ENCODE peak calls at places on chromosomes 5 and 9, in seven cellular contexts. Q, D, V, L, T, M and N are unnamed samples.

GRCh38 chr5:91042225-91042624 is 340.9 kb downstream of the ARRDC3 start:
- DNase-seq in Q (no peak), D (no peak), V (no peak), L (no peak), T (no peak), M (no peak), N (no peak)

GRCh38 chr5:102152906-102153787 is 142.9 kb downstream of the SLCO4C1 start:
- DNase-seq in Q (no peak), D (no peak), V (no peak), L (no peak), T (no peak), M (no peak), N (no peak)

GRCh38 chr9:114216081-114216480 is 60.7 kb downstream of the COL27A1 start:
- DNase-seq in Q (no peak), D (no peak), V (no peak), L (no peak), T (peak), M (no peak), N (no peak)

GRCh38 chr5:54904425-54904824 is 81.0 kb downstream of the ESM1 start:
- DNase-seq in Q (no peak), D (no peak), V (no peak), L (no peak), T (no peak), M (no peak), N (no peak)

GRCh38 chr9:130766904-130767262 is 68.2 kb upstream of the ABL1 start:
- DNase-seq in Q (no peak), D (no peak), V (no peak), L (no peak), T (no peak), M (no peak), N (no peak)

GRCh38 chr9:726005-726404 is 115.5 kb upstream of the DMRT1 start:
- DNase-seq in Q (no peak), D (no peak), V (no peak), L (no peak), T (peak), M (no peak), N (no peak)

GRCh38 chr5:63854076-63854475 is 108.2 kb downstream of the HTR1A start:
- DNase-seq in Q (no peak), D (no peak), V (no peak), L (no peak), T (no peak), M (no peak), N (no peak)

GRCh38 chr5:74361406-74362358 is 278.8 kb downstream of the ENC1 start:
- DNase-seq in Q (no peak), D (no peak), V (no peak), L (no peak), T (no peak), M (no peak), N (no peak)

GRCh38 chr5:17355585-17356346 is 138.3 kb downstream of the BASP1 start:
- DNase-seq in Q (no peak), D (no peak), V (no peak), L (no peak), T (no peak), M (no peak), N (no peak)

GRCh38 chr5:12691330-12691729 is 787.1 kb upstream of the CTNND2 start:
- DNase-seq in Q (no peak), D (no peak), V (no peak), L (no peak), T (no peak), M (no peak), N (no peak)

GRCh38 chr5:136420168-136420916 is 55.0 kb upstream of the TRPC7 start:
- DNase-seq in Q (no peak), D (no peak), V (no peak), L (no peak), T (no peak), M (no peak), N (no peak)

GRCh38 chr9:131712151-131712716 is 27.6 kb downstream of the RAPGEF1 start:
- DNase-seq in Q (no peak), D (no peak), V (no peak), L (no peak), T (no peak), M (no peak), N (no peak)

GRCh38 chr9:119435066-119435465 is 65.8 kb upstream of the BRINP1 start:
- DNase-seq in Q (no peak), D (no peak), V (no peak), L (no peak), T (no peak), M (no peak), N (no peak)

GRCh38 chr9:33867747-33868429 is 50.9 kb downstream of the UBE2R2 start:
- DNase-seq in Q (no peak), D (no peak), V (no peak), L (peak), T (no peak), M (no peak), N (no peak)

GRCh38 chr9:61665330-61665751 is 475.5 kb downstream of the SPATA31A7 start:
- DNase-seq in Q (no peak), D (no peak), V (peak), L (no peak), T (no peak), M (peak), N (no peak)

GRCh38 chr5:142390303-142390840 is 65.6 kb upstream of the SPRY4 start:
- DNase-seq in Q (no peak), D (no peak), V (no peak), L (no peak), T (no peak), M (no peak), N (no peak)

GRCh38 chr5:139654464-139654863 is 6.3 kb downstream of the CXXC5 start:
- DNase-seq in Q (no peak), D (no peak), V (no peak), L (no peak), T (no peak), M (no peak), N (no peak)

GRCh38 chr9:35102769-35103659 is at the start of gene STOML2:
- DNase-seq in Q (peak), D (peak), V (peak), L (peak), T (peak), M (peak), N (peak)

GRCh38 chr5:40030661-40031060 is 605.9 kb upstream of the DAB2 start:
- DNase-seq in Q (no peak), D (no peak), V (no peak), L (no peak), T (no peak), M (no peak), N (no peak)

GRCh38 chr5:94157704-94158608 is 416.6 kb upstream of the POU5F2 start:
- DNase-seq in Q (no peak), D (no peak), V (no peak), L (no peak), T (no peak), M (no peak), N (no peak)

GRCh38 chr9:114936566-114936965 is 6.2 kb upstream of the TNFSF8 start:
- DNase-seq in Q (no peak), D (no peak), V (no peak), L (no peak), T (no peak), M (no peak), N (no peak)

GRCh38 chr5:55671975-55672374 is 40.1 kb downstream of the SLC38A9 start:
- DNase-seq in Q (no peak), D (no peak), V (no peak), L (no peak), T (no peak), M (no peak), N (no peak)

GRCh38 chr9:4137755-4138154 is 162.1 kb downstream of the GLIS3 start:
- DNase-seq in Q (no peak), D (no peak), V (no peak), L (no peak), T (no peak), M (no peak), N (no peak)

GRCh38 chr9:126722922-126723806 is 81.7 kb upstream of the ZBTB43 start:
- DNase-seq in Q (peak), D (no peak), V (peak), L (no peak), T (peak), M (peak), N (peak)

GRCh38 chr9:13324988-13325387 is 45.5 kb upstream of the MPDZ start:
- DNase-seq in Q (no peak), D (no peak), V (no peak), L (no peak), T (no peak), M (no peak), N (no peak)

GRCh38 chr9:88818495-88819201 is 172.6 kb upstream of the S1PR3 start:
- DNase-seq in Q (no peak), D (no peak), V (no peak), L (no peak), T (no peak), M (no peak), N (no peak)

GRCh38 chr9:68979538-68980314 is 34.2 kb downstream of the PRKACG start:
- DNase-seq in Q (no peak), D (no peak), V (no peak), L (no peak), T (no peak), M (peak), N (no peak)

GRCh38 chr9:107269681-107270080 is 13.4 kb upstream of the RAD23B start:
- DNase-seq in Q (no peak), D (no peak), V (no peak), L (no peak), T (no peak), M (no peak), N (no peak)

GRCh38 chr5:43193171-43193951 is 1.3 kb downstream of the NIM1K start:
- DNase-seq in Q (peak), D (peak), V (no peak), L (peak), T (peak), M (peak), N (no peak)

GRCh38 chr9:110464321-110464720 is 115.2 kb downstream of the SVEP1 start:
- DNase-seq in Q (no peak), D (peak), V (no peak), L (no peak), T (no peak), M (no peak), N (no peak)

GRCh38 chr5:72842816-72843215 is 26.4 kb downstream of the TNPO1 start:
- DNase-seq in Q (no peak), D (peak), V (no peak), L (no peak), T (no peak), M (peak), N (no peak)

GRCh38 chr9:131306397-131306997 is 17.0 kb downstream of the PLPP7 start:
- DNase-seq in Q (no peak), D (no peak), V (no peak), L (no peak), T (no peak), M (no peak), N (no peak)

GRCh38 chr5:21049900-21050299 is 1061.9 kb upstream of the CDH18 start:
- DNase-seq in Q (no peak), D (no peak), V (no peak), L (no peak), T (no peak), M (no peak), N (no peak)

GRCh38 chr9:89845862-89846261 is 241.1 kb downstream of the GADD45G start:
- DNase-seq in Q (no peak), D (no peak), V (peak), L (no peak), T (no peak), M (no peak), N (no peak)

GRCh38 chr5:178313316-178313715 is 80.7 kb upstream of the PHYKPL start:
- DNase-seq in Q (no peak), D (no peak), V (peak), L (no peak), T (no peak), M (no peak), N (no peak)

GRCh38 chr9:113307401-113307975 is 4.3 kb upstream of the RNF183 start:
- DNase-seq in Q (no peak), D (no peak), V (no peak), L (no peak), T (no peak), M (no peak), N (no peak)

GRCh38 chr9:34124103-34124502 is 2.4 kb downstream of the DCAF12 start:
- DNase-seq in Q (no peak), D (no peak), V (peak), L (no peak), T (no peak), M (peak), N (no peak)

GRCh38 chr9:133071484-133072150 is 9.8 kb downstream of the CEL start:
- DNase-seq in Q (no peak), D (no peak), V (no peak), L (no peak), T (no peak), M (no peak), N (no peak)

GRCh38 chr5:6085461-6085860 is 292.9 kb downstream of the MED10 start:
- DNase-seq in Q (no peak), D (no peak), V (no peak), L (no peak), T (no peak), M (no peak), N (no peak)